ENCODE peak calls at places on chromosomes 3 and 15, in eight cellular contexts. One of them, this sample, is unnamed.

GRCh38 chr15:50627351-50628055 is 59.1 kb downstream of the TRPM7 start:
- DNase-seq in ovary: no peak
- DNase-seq in heart right ventricle: no peak
- DNase-seq in H9: no peak
- DNase-seq in lung: no peak
- DNase-seq in hepatocyte: no peak
- DNase-seq in A673: no peak
- DNase-seq in HCT116: no peak
- DNase-seq in this sample: no peak

GRCh38 chr3:23115171-23115877 is 87.8 kb upstream of the UBE2E2 start:
- DNase-seq in ovary: no peak
- DNase-seq in heart right ventricle: no peak
- DNase-seq in H9: no peak
- DNase-seq in lung: no peak
- DNase-seq in hepatocyte: no peak
- DNase-seq in A673: no peak
- DNase-seq in HCT116: no peak
- DNase-seq in this sample: no peak

GRCh38 chr3:190458040-190458439 is 8.3 kb upstream of the TMEM207 start:
- DNase-seq in ovary: no peak
- DNase-seq in heart right ventricle: no peak
- DNase-seq in H9: no peak
- DNase-seq in lung: no peak
- DNase-seq in hepatocyte: no peak
- DNase-seq in A673: peak
- DNase-seq in HCT116: no peak
- DNase-seq in this sample: no peak

GRCh38 chr3:138786788-138787276 is 47.9 kb downstream of the PIK3CB start:
- DNase-seq in ovary: no peak
- DNase-seq in heart right ventricle: no peak
- DNase-seq in H9: no peak
- DNase-seq in lung: no peak
- DNase-seq in hepatocyte: no peak
- DNase-seq in A673: no peak
- DNase-seq in HCT116: no peak
- DNase-seq in this sample: no peak

GRCh38 chr3:55434789-55435188 is 52.3 kb downstream of the WNT5A start:
- DNase-seq in ovary: no peak
- DNase-seq in heart right ventricle: no peak
- DNase-seq in H9: peak
- DNase-seq in lung: no peak
- DNase-seq in hepatocyte: no peak
- DNase-seq in A673: peak
- DNase-seq in HCT116: no peak
- DNase-seq in this sample: no peak

GRCh38 chr15:60444289-60444912 is 34.5 kb downstream of the ICE2 start:
- DNase-seq in ovary: no peak
- DNase-seq in heart right ventricle: no peak
- DNase-seq in H9: no peak
- DNase-seq in lung: no peak
- DNase-seq in hepatocyte: peak
- DNase-seq in A673: peak
- DNase-seq in HCT116: no peak
- DNase-seq in this sample: no peak

GRCh38 chr3:188780188-188781147 is 391.3 kb upstream of the TPRG1 start:
- DNase-seq in ovary: no peak
- DNase-seq in heart right ventricle: no peak
- DNase-seq in H9: no peak
- DNase-seq in lung: peak
- DNase-seq in hepatocyte: no peak
- DNase-seq in A673: no peak
- DNase-seq in HCT116: no peak
- DNase-seq in this sample: no peak

GRCh38 chr15:93066834-93067648 is 22.0 kb downstream of the RGMA start:
- DNase-seq in ovary: no peak
- DNase-seq in heart right ventricle: no peak
- DNase-seq in H9: no peak
- DNase-seq in lung: no peak
- DNase-seq in hepatocyte: no peak
- DNase-seq in A673: no peak
- DNase-seq in HCT116: no peak
- DNase-seq in this sample: no peak

GRCh38 chr15:69576035-69576526 is 123.5 kb downstream of the RPLP1 start:
- DNase-seq in ovary: peak
- DNase-seq in heart right ventricle: peak
- DNase-seq in H9: peak
- DNase-seq in lung: peak
- DNase-seq in hepatocyte: peak
- DNase-seq in A673: peak
- DNase-seq in HCT116: peak
- DNase-seq in this sample: peak

GRCh38 chr3:146131616-146132410 is 29.2 kb downstream of the PLOD2 start:
- DNase-seq in ovary: no peak
- DNase-seq in heart right ventricle: no peak
- DNase-seq in H9: no peak
- DNase-seq in lung: no peak
- DNase-seq in hepatocyte: no peak
- DNase-seq in A673: no peak
- DNase-seq in HCT116: no peak
- DNase-seq in this sample: no peak

GRCh38 chr15:33678606-33679005 is 289.7 kb upstream of the CHRM5 start:
- DNase-seq in ovary: no peak
- DNase-seq in heart right ventricle: no peak
- DNase-seq in H9: no peak
- DNase-seq in lung: no peak
- DNase-seq in hepatocyte: no peak
- DNase-seq in A673: no peak
- DNase-seq in HCT116: no peak
- DNase-seq in this sample: no peak

GRCh38 chr15:33679065-33679464 is 289.2 kb upstream of the CHRM5 start:
- DNase-seq in ovary: no peak
- DNase-seq in heart right ventricle: no peak
- DNase-seq in H9: no peak
- DNase-seq in lung: no peak
- DNase-seq in hepatocyte: no peak
- DNase-seq in A673: no peak
- DNase-seq in HCT116: no peak
- DNase-seq in this sample: no peak

GRCh38 chr15:33670567-33670966 is 297.7 kb upstream of the CHRM5 start:
- DNase-seq in ovary: no peak
- DNase-seq in heart right ventricle: no peak
- DNase-seq in H9: no peak
- DNase-seq in lung: no peak
- DNase-seq in hepatocyte: no peak
- DNase-seq in A673: no peak
- DNase-seq in HCT116: no peak
- DNase-seq in this sample: no peak

GRCh38 chr15:33671456-33671855 is 296.8 kb upstream of the CHRM5 start:
- DNase-seq in ovary: no peak
- DNase-seq in heart right ventricle: no peak
- DNase-seq in H9: no peak
- DNase-seq in lung: no peak
- DNase-seq in hepatocyte: no peak
- DNase-seq in A673: no peak
- DNase-seq in HCT116: no peak
- DNase-seq in this sample: no peak

GRCh38 chr15:33675246-33675645 is 293.1 kb upstream of the CHRM5 start:
- DNase-seq in ovary: no peak
- DNase-seq in heart right ventricle: no peak
- DNase-seq in H9: no peak
- DNase-seq in lung: no peak
- DNase-seq in hepatocyte: peak
- DNase-seq in A673: peak
- DNase-seq in HCT116: peak
- DNase-seq in this sample: no peak
- TF ChIP-seq CTCF in ovary: peak
- TF ChIP-seq CTCF in heart right ventricle: peak
- TF ChIP-seq CTCF in H9: peak
- TF ChIP-seq CTCF in lung: no peak
- TF ChIP-seq CTCF in hepatocyte: peak
- TF ChIP-seq CTCF in A673: peak
- TF ChIP-seq CTCF in HCT116: peak
- TF ChIP-seq CTCF in this sample: peak

DNA sequence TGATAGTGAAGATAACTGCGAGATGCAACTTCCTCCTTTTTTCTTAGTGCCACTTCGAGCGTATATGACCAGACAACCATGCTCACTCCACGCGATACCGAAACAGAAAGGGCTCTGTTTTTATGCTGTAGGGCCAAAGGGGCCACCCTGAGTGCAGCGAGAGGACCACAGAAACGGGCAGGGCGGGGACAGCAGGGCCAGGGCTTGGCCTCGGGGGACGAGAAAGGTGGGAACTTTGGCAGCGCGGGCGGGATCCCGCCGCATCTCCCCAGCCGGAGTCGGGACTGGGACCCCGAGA is 480 bp downstream of the VPS13C start:
- DNase-seq in ovary: no peak
- DNase-seq in heart right ventricle: peak
- DNase-seq in H9: no peak
- DNase-seq in lung: peak
- DNase-seq in hepatocyte: peak
- DNase-seq in A673: peak
- DNase-seq in HCT116: no peak
- DNase-seq in this sample: no peak
- H3K27ac ChIP-seq in ovary: peak
- H3K27ac ChIP-seq in heart right ventricle: peak
- H3K27ac ChIP-seq in H9: no peak
- H3K27ac ChIP-seq in lung: peak
- H3K27ac ChIP-seq in hepatocyte: peak
- H3K27ac ChIP-seq in A673: peak
- H3K27ac ChIP-seq in HCT116: peak
- H3K27ac ChIP-seq in this sample: peak

GRCh38 chr15:76588811-76589747 is 252.5 kb downstream of the ISL2 start:
- DNase-seq in ovary: no peak
- DNase-seq in heart right ventricle: no peak
- DNase-seq in H9: no peak
- DNase-seq in lung: no peak
- DNase-seq in hepatocyte: peak
- DNase-seq in A673: peak
- DNase-seq in HCT116: no peak
- DNase-seq in this sample: no peak
- TF ChIP-seq CTCF in ovary: no peak
- TF ChIP-seq CTCF in heart right ventricle: no peak
- TF ChIP-seq CTCF in H9: no peak
- TF ChIP-seq CTCF in lung: no peak
- TF ChIP-seq CTCF in hepatocyte: no peak
- TF ChIP-seq CTCF in A673: peak
- TF ChIP-seq CTCF in HCT116: no peak
- TF ChIP-seq CTCF in this sample: no peak

GRCh38 chr3:56915969-56916586 is 114.3 kb upstream of the ARHGEF3 start:
- DNase-seq in ovary: no peak
- DNase-seq in heart right ventricle: peak
- DNase-seq in H9: peak
- DNase-seq in lung: no peak
- DNase-seq in hepatocyte: no peak
- DNase-seq in A673: no peak
- DNase-seq in HCT116: no peak
- DNase-seq in this sample: peak
- H3K27ac ChIP-seq in ovary: no peak
- H3K27ac ChIP-seq in heart right ventricle: peak
- H3K27ac ChIP-seq in H9: no peak
- H3K27ac ChIP-seq in lung: no peak
- H3K27ac ChIP-seq in hepatocyte: no peak
- H3K27ac ChIP-seq in A673: no peak
- H3K27ac ChIP-seq in HCT116: no peak
- H3K27ac ChIP-seq in this sample: peak

GRCh38 chr15:82103500-82103899 is 57.7 kb upstream of the MEX3B start:
- DNase-seq in ovary: no peak
- DNase-seq in heart right ventricle: no peak
- DNase-seq in H9: no peak
- DNase-seq in lung: no peak
- DNase-seq in hepatocyte: no peak
- DNase-seq in A673: no peak
- DNase-seq in HCT116: no peak
- DNase-seq in this sample: no peak
- TF ChIP-seq CTCF in ovary: no peak
- TF ChIP-seq CTCF in heart right ventricle: no peak
- TF ChIP-seq CTCF in H9: peak
- TF ChIP-seq CTCF in lung: no peak
- TF ChIP-seq CTCF in hepatocyte: no peak
- TF ChIP-seq CTCF in A673: peak
- TF ChIP-seq CTCF in HCT116: peak
- TF ChIP-seq CTCF in this sample: no peak

DNA sequence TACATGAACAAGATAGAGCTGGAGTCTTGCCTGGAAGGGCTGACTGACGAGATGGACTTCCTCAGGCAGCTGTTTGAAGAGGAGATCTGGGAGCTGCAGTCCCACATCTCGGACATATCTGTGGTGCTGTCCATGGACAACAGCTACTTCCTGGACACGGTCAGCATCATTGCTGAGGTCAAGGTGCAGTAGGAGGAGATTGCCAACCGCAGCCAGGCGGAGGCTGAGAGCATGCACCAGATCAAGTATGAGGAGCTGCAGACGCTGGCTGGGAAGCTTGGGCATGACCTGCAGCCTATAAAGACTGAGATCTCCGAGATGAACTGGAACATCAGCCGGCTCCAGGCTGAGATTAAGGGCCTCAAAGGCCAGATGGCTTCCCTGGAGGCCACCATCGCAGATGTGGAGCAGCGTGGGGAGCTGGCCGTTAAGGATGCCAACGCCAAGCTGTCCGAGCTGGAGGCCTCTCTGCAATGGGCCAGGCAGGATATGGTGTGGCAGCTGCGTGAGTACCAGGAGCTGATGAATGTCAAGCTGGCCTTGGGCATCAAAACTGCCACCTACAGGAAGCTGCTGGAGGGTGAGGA is 5.5 kb upstream of the LARP6 start:
- DNase-seq in ovary: no peak
- DNase-seq in heart right ventricle: no peak
- DNase-seq in H9: no peak
- DNase-seq in lung: no peak
- DNase-seq in hepatocyte: no peak
- DNase-seq in A673: no peak
- DNase-seq in HCT116: no peak
- DNase-seq in this sample: no peak
- H3K27ac ChIP-seq in ovary: no peak
- H3K27ac ChIP-seq in heart right ventricle: no peak
- H3K27ac ChIP-seq in H9: no peak
- H3K27ac ChIP-seq in lung: no peak
- H3K27ac ChIP-seq in hepatocyte: no peak
- H3K27ac ChIP-seq in A673: no peak
- H3K27ac ChIP-seq in HCT116: no peak
- H3K27ac ChIP-seq in this sample: no peak